ENCODE peak calls at places on chromosomes 12 and 14, in five cellular contexts. J is PC-3, N is MM.1S, Q is HCT116, O is GM23248. Y is an unnamed sample.

GRCh38 chr12:26696048-26696612 is 136.9 kb downstream of the ITPR2 start:
- DNase-seq in J (no peak), N (no peak), Q (no peak), O (no peak), Y (no peak)

GRCh38 chr12:51847830-51848727 is at the start of gene FIGNL2:
- DNase-seq in J (no peak), N (no peak), Q (no peak), O (peak; percentile 35), Y (no peak)

GRCh38 chr14:51095854-51096823 is 1.2 kb upstream of the TRIM9 start:
- DNase-seq in J (no peak), N (no peak), Q (no peak), O (peak; percentile 86), Y (no peak)

GRCh38 chr12:46659844-46660243 is 166.0 kb downstream of the SLC38A4 start:
- DNase-seq in J (no peak), N (no peak), Q (no peak), O (peak; percentile 44), Y (no peak)

GRCh38 chr14:69056389-69056788 is 77.3 kb upstream of the ACTN1 start:
- DNase-seq in J (no peak), N (no peak), Q (peak; percentile 6), O (peak; percentile 50), Y (no peak)

GRCh38 chr14:95134304-95134933 is 22.9 kb downstream of the DICER1 start:
- DNase-seq in J (no peak), N (no peak), Q (no peak), O (no peak), Y (no peak)

GRCh38 chr12:17204289-17205054 is 598.5 kb upstream of the LMO3 start:
- DNase-seq in J (no peak), N (no peak), Q (no peak), O (no peak), Y (no peak)

GRCh38 chr12:117774986-117775775 is 193.6 kb downstream of the KSR2 start:
- DNase-seq in J (no peak), N (no peak), Q (no peak), O (no peak), Y (no peak)

GRCh38 chr12:110317921-110318320 is 36.9 kb downstream of the ATP2A2 start:
- DNase-seq in J (no peak), N (no peak), Q (no peak), O (peak; percentile 87), Y (no peak)

GRCh38 chr12:52615208-52615868 is 3.0 kb downstream of the KRT73 start:
- DNase-seq in J (no peak), N (no peak), Q (no peak), O (peak; percentile 76), Y (no peak)

GRCh38 chr14:59483360-59483759 is 848 bp downstream of the L3HYPDH start:
- DNase-seq in J (peak; percentile 86), N (no peak), Q (peak; percentile 2), O (peak; percentile 77), Y (no peak)

GRCh38 chr14:53663709-53664108 is 292.9 kb downstream of the BMP4 start:
- DNase-seq in J (peak; percentile 53), N (no peak), Q (peak; percentile 47), O (peak; percentile 4), Y (no peak)

GRCh38 chr12:16307843-16308475 is 30.5 kb upstream of the SLC15A5 start:
- DNase-seq in J (no peak), N (no peak), Q (no peak), O (no peak), Y (no peak)

GRCh38 chr12:44837114-44837800 is 38.9 kb downstream of the NELL2 start:
- DNase-seq in J (no peak), N (no peak), Q (no peak), O (no peak), Y (no peak)

GRCh38 chr12:103810108-103810507 is 30.9 kb downstream of the NT5DC3 start:
- DNase-seq in J (no peak), N (no peak), Q (no peak), O (no peak), Y (no peak)

GRCh38 chr12:14781563-14781962 is 21.7 kb downstream of the WBP11 start:
- DNase-seq in J (no peak), N (no peak), Q (no peak), O (no peak), Y (no peak)

GRCh38 chr12:105948331-105948730 is 190.4 kb downstream of the NUAK1 start:
- DNase-seq in J (peak; percentile 20), N (no peak), Q (no peak), O (peak; percentile 17), Y (no peak)

GRCh38 chr14:69268763-69269162 is 8.8 kb downstream of the GALNT16 start:
- DNase-seq in J (peak; percentile 63), N (no peak), Q (no peak), O (peak; percentile 87), Y (no peak)

GRCh38 chr14:88129306-88130056 is 124.5 kb downstream of the GPR65 start:
- DNase-seq in J (peak; percentile 77), N (no peak), Q (no peak), O (peak; percentile 95), Y (no peak)

GRCh38 chr14:74936151-74936550 is 13.1 kb upstream of the RPS6KL1 start:
- DNase-seq in J (no peak), N (no peak), Q (no peak), O (no peak), Y (no peak)

GRCh38 chr14:29906256-29906885 is 21.3 kb downstream of the PRKD1 start:
- DNase-seq in J (peak; percentile 95), N (no peak), Q (no peak), O (peak; percentile 70), Y (no peak)

GRCh38 chr14:54108481-54109471 is 152.2 kb upstream of the BMP4 start:
- DNase-seq in J (peak; percentile 100), N (no peak), Q (peak; percentile 48), O (peak; percentile 60), Y (no peak)

GRCh38 chr14:39576258-39576657 is 144.0 kb upstream of the FBXO33 start:
- DNase-seq in J (peak; percentile 15), N (no peak), Q (no peak), O (no peak), Y (no peak)

GRCh38 chr12:45540661-45541341 is 188.7 kb upstream of the ARID2 start:
- DNase-seq in J (no peak), N (no peak), Q (no peak), O (no peak), Y (no peak)

GRCh38 chr14:95527392-95528002 is 7.4 kb upstream of the GLRX5 start:
- DNase-seq in J (peak; percentile 58), N (peak; percentile 34), Q (no peak), O (peak; percentile 95), Y (peak; percentile 66)

GRCh38 chr14:94474581-94475031 is 1.4 kb downstream of the SERPINA9 start:
- DNase-seq in J (no peak), N (no peak), Q (no peak), O (peak; percentile 12), Y (no peak)

GRCh38 chr14:67491741-67492504 is 3.4 kb upstream of the TMEM229B start:
- DNase-seq in J (no peak), N (no peak), Q (no peak), O (peak; percentile 27), Y (no peak)

GRCh38 chr12:110165540-110166159 is 41.5 kb downstream of the IFT81 start:
- DNase-seq in J (no peak), N (peak; percentile 47), Q (no peak), O (no peak), Y (peak; percentile 74)

GRCh38 chr14:67837011-67837624 is 17.5 kb downstream of the RAD51B start:
- DNase-seq in J (peak; percentile 86), N (peak; percentile 60), Q (peak; percentile 72), O (peak; percentile 82), Y (peak; percentile 79)

GRCh38 chr14:57749267-57749666 is 116.6 kb downstream of the SLC35F4 start:
- DNase-seq in J (peak; percentile 96), N (no peak), Q (no peak), O (peak; percentile 77), Y (no peak)

GRCh38 chr14:68886109-68886434 is 93.0 kb downstream of the ACTN1 start:
- DNase-seq in J (no peak), N (no peak), Q (no peak), O (no peak), Y (no peak)

GRCh38 chr12:4701383-4701782 is 18.8 kb upstream of the GALNT8 start:
- DNase-seq in J (no peak), N (no peak), Q (no peak), O (no peak), Y (no peak)

GRCh38 chr14:97709552-97709951 is 912.4 kb downstream of the VRK1 start:
- DNase-seq in J (no peak), N (no peak), Q (no peak), O (no peak), Y (no peak)

GRCh38 chr12:14384783-14385638 is 19.5 kb downstream of the ATF7IP start:
- DNase-seq in J (peak; percentile 68), N (peak; percentile 55), Q (peak; percentile 93), O (peak; percentile 77), Y (peak; percentile 98)

GRCh38 chr12:13573698-13574321 is 377.3 kb downstream of the EMP1 start:
- DNase-seq in J (peak; percentile 52), N (no peak), Q (peak; percentile 87), O (peak; percentile 94), Y (no peak)

GRCh38 chr12:17661250-17661649 is 428.7 kb downstream of the RERGL start:
- DNase-seq in J (peak; percentile 55), N (no peak), Q (no peak), O (no peak), Y (no peak)

GRCh38 chr12:117587646-117588287 is 226.3 kb upstream of the NOS1 start:
- DNase-seq in J (peak; percentile 76), N (peak; percentile 17), Q (peak; percentile 15), O (peak; percentile 54), Y (peak; percentile 50)

GRCh38 chr14:50018236-50019210 is 97.8 kb downstream of the VCPKMT start:
- DNase-seq in J (peak; percentile 78), N (no peak), Q (no peak), O (peak; percentile 63), Y (no peak)

GRCh38 chr14:105879867-105880561 is 353.6 kb downstream of the TMEM121 start:
- DNase-seq in J (no peak), N (no peak), Q (no peak), O (no peak), Y (no peak)
- H3K9me3 ChIP-seq in J (no peaks in the 10 kb centered on the region), N (no peaks in the 10 kb centered on the region), Q (no peaks in the 10 kb centered on the region), O (no peaks in the 10 kb centered on the region), Y (no peaks in the 10 kb centered on the region)

GRCh38 chr14:103576371-103577024 is 13.7 kb downstream of the COA8 start:
- DNase-seq in J (peak; percentile 89), N (no peak), Q (peak; percentile 53), O (peak; percentile 97), Y (no peak)
- H2AFZ ChIP-seq in J (no peak overlapping the region), N (no peak overlapping the region), Q (no peak overlapping the region), O (peak overlapping the region; percentile 0), Y (no peak overlapping the region)

DNA sequence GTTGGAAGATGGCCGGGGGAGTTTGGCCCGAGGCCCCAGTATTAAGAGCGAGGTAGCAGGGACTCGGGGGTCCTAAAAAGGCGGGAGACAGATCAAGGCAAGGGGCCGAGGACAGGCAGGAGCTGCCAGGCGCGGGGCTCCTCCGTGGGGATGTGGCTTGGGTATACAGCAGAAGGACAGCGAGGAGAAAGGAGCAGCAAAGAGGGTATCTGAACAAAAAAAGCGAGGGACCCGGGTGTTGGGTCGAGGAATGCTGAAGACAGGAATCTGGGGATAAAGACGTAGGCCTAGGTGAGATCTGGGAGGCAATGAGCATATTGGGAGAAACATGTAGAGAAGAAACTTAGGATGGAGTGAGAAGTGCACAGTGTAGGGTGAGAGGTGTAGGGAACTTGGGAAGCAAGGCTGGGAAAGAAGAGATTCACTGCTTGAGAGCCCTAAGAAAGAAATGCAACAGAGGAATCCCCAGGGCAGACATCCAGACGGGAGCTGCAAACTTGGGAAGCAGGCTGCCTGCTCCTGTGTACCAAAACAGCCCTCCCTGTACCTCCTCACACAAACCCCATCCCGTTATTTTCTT is 10.9 kb downstream of the SUOX start:
- DNase-seq in J (peak; percentile 10), N (no peak), Q (no peak), O (peak; percentile 47), Y (no peak)
- TF ChIP-seq EZH2phosphoT487 in J (no peak), N (no peak), Q (no peak), O (no peak), Y (no peak)

GRCh38 chr12:20969766-20970165 is 159.3 kb downstream of the SLCO1B3 start:
- DNase-seq in J (no peak), N (no peak), Q (no peak), O (no peak), Y (no peak)
- H3K9me3 ChIP-seq in J (no peaks in the 10 kb centered on the region), N (no peaks in the 10 kb centered on the region), Q (no peaks in the 10 kb centered on the region), O (no peaks in the 10 kb centered on the region), Y (peaks cover 5% of the 10 kb centered on the region)